ENCODE peak calls at places on chromosomes 16 and 17, in four cellular contexts. B, J, W and O are unnamed samples.

GRCh38 chr16:11484691-11485258 is 101.9 kb downstream of the LITAF start:
- DNase-seq in B (no peak), J (no peak), W (no peak), O (no peak)

GRCh38 chr16:67551972-67552371 is 10.4 kb upstream of the CTCF start:
- DNase-seq in B (no peak), J (no peak), W (no peak), O (no peak)

GRCh38 chr17:54536306-54536705 is 364.3 kb upstream of the TOM1L1 start:
- DNase-seq in B (no peak), J (no peak), W (no peak), O (no peak)

GRCh38 chr17:29145289-29146058 is 34.7 kb downstream of the MYO18A start:
- DNase-seq in B (peak; percentile 57), J (peak; percentile 89), W (peak; percentile 82), O (peak; percentile 67)

GRCh38 chr17:65403616-65404015 is 157.8 kb downstream of the AXIN2 start:
- DNase-seq in B (no peak), J (no peak), W (no peak), O (no peak)

GRCh38 chr17:74454197-74455024 is 12.0 kb upstream of the CD300A start:
- DNase-seq in B (no peak), J (no peak), W (no peak), O (peak; percentile 67)

GRCh38 chr16:23145608-23146007 is 3.6 kb downstream of the USP31 start:
- DNase-seq in B (peak; percentile 77), J (no peak), W (no peak), O (no peak)

GRCh38 chr16:17359778-17360177 is 111.0 kb downstream of the XYLT1 start:
- DNase-seq in B (no peak), J (no peak), W (no peak), O (no peak)

GRCh38 chr17:64331946-64332493 is 58.6 kb downstream of the PECAM1 start:
- DNase-seq in B (peak; percentile 97), J (no peak), W (no peak), O (no peak)

GRCh38 chr17:34797724-34798123 is 163.5 kb downstream of the CCT6B start:
- DNase-seq in B (peak; percentile 22), J (peak; percentile 64), W (peak; percentile 54), O (no peak)

GRCh38 chr17:72193395-72194106 is 72.7 kb downstream of the SOX9 start:
- DNase-seq in B (no peak), J (no peak), W (no peak), O (no peak)

GRCh38 chr16:56812884-56813283 is 52.1 kb upstream of the SLC12A3 start:
- DNase-seq in B (peak; percentile 68), J (no peak), W (no peak), O (no peak)

GRCh38 chr17:18142417-18142816 is 33.9 kb downstream of the MYO15A start:
- DNase-seq in B (no peak), J (no peak), W (no peak), O (no peak)

GRCh38 chr16:84658690-84659089 is 10.4 kb downstream of the KLHL36 start:
- DNase-seq in B (no peak), J (no peak), W (no peak), O (no peak)

GRCh38 chr16:630815-631405 is at the start of gene WFIKKN1:
- DNase-seq in B (no peak), J (no peak), W (no peak), O (peak; percentile 67)
- H3K9ac ChIP-seq in B (no peak within 1 kb of the TSS), J (no peak within 1 kb of the TSS), W (no peak within 1 kb of the TSS), O (no peak within 1 kb of the TSS)

GRCh38 chr16:20916289-20916688 is 15.7 kb downstream of the LYRM1 start:
- DNase-seq in B (no peak), J (no peak), W (no peak), O (no peak)
- H3K9ac ChIP-seq in B (no peak overlapping the region), J (no peak overlapping the region), W (no peak overlapping the region), O (no peak overlapping the region)

GRCh38 chr16:83439412-83439811 is 368.4 kb upstream of the HSBP1 start:
- DNase-seq in B (no peak), J (no peak), W (no peak), O (no peak)
- H3K9ac ChIP-seq in B (no peak overlapping the region), J (no peak overlapping the region), W (no peak overlapping the region), O (no peak overlapping the region)

GRCh38 chr17:4003131-4003500 is 38.9 kb upstream of the ATP2A3 start:
- DNase-seq in B (no peak), J (no peak), W (no peak), O (no peak)

GRCh38 chr17:4005296-4006164 is 41.3 kb upstream of the ATP2A3 start:
- DNase-seq in B (no peak), J (no peak), W (no peak), O (no peak)

GRCh38 chr17:4006165-4006589 is 41.9 kb upstream of the ATP2A3 start:
- DNase-seq in B (no peak), J (no peak), W (no peak), O (no peak)

GRCh38 chr17:4003501-4004421 is 39.5 kb upstream of the ATP2A3 start:
- DNase-seq in B (no peak), J (no peak), W (no peak), O (peak; percentile 94)

GRCh38 chr17:4004517-4005295 is 40.5 kb upstream of the ATP2A3 start:
- DNase-seq in B (peak; percentile 51), J (peak; percentile 89), W (peak; percentile 64), O (peak; percentile 76)
- H3K9ac ChIP-seq in B (no peak overlapping the region), J (no peak overlapping the region), W (no peak overlapping the region), O (peak overlapping the region; percentile 72)

DNA sequence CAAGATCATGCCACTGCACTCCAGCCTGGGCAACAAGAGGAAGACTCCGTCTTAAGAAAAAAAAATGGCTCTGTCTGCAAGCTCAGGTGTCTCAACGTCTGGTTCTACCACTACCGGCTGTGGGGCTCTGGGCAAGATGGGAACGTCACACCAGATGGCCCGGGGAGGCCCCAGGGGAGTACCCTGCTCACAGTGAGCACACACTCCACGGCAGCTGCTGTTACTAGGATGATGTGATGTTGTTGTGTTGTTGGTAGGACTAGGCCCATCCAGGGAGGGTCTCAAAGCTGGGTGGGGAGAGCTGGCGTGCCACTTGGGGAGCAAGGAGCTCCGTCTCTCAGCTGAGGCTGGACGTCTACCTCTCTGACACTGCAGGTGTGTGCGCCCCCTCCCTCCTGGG is 9.4 kb upstream of the NPTX1 start:
- DNase-seq in B (no peak), J (peak; percentile 89), W (peak; percentile 87), O (no peak)
- H3K9ac ChIP-seq in B (no peak overlapping the region), J (no peak overlapping the region), W (peak overlapping the region; percentile 42), O (no peak overlapping the region)

GRCh38 chr16:89828199-89828869 is at the start of gene SPIRE2:
- DNase-seq in B (peak; percentile 70), J (peak; percentile 90), W (peak; percentile 81), O (peak; percentile 71)

GRCh38 chr16:89829630-89830437 is 1.6 kb downstream of the SPIRE2 start:
- DNase-seq in B (no peak), J (no peak), W (no peak), O (peak; percentile 86)

GRCh38 chr16:89826531-89827382 is 1.5 kb upstream of the SPIRE2 start:
- DNase-seq in B (no peak), J (no peak), W (no peak), O (no peak)

GRCh38 chr16:89827383-89828198 is 684 bp upstream of the SPIRE2 start:
- DNase-seq in B (peak; percentile 33), J (no peak), W (no peak), O (peak; percentile 69)

DNA sequence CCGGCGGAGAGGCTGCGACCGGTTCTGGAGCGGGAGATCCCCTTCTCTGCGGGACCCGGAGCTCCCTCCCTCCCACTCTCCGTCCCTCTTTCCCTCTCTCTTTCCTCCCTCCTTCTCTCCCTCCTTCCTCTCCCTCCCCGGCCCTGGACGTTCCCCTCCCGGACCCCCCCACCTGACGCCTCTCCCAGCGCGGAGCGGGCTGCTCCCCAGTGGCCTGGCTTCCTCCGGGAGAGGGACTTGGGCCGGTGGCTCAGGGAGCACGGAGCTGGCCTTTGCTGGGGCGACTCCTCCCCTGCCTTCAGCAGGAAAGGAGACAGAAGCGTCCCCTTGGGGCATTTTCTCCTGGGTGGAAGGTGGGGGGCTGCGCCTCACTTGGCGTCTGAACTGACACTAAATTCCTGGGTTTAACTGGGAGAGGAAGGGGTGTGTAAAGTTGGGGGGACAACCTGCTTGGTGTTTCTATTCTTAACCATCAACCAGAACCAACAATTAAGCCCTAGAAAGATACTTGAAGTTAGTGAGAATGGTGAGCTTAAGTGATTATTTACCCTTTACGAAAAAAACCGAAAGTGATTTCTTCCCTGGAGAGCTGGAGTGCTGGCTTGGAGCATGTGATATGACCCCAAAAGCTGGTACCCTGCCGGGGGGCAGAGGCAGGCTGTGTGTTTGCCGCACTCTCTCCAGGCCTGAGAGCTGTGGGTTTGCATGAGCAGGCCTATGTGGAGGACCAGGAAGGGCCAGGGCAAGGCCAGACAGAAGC is 775 bp downstream of the SPIRE2 start:
- DNase-seq in B (no peak), J (no peak), W (no peak), O (peak; percentile 55)
- H3K9ac ChIP-seq in B (peak overlapping the region; percentile 35), J (peak overlapping the region; percentile 24), W (no peak overlapping the region), O (peak overlapping the region; percentile 93)

GRCh38 chr17:6596941-6597340 is 40.6 kb upstream of the PITPNM3 start:
- DNase-seq in B (no peak), J (no peak), W (no peak), O (no peak)
- H3K9ac ChIP-seq in B (no peak overlapping the region), J (no peak overlapping the region), W (no peak overlapping the region), O (no peak overlapping the region)